ENCODE peak calls at places on chromosomes 6 and 20, in seven cellular contexts. Z is T-helper 17 cell, G is spleen, R is germinal center, Y is pancreas, A is hippocampal formation, D is SK-N-DZ. J is an unnamed sample.

GRCh38 chr6:4084444-4085328 is 5.7 kb upstream of the FAM217A start:
- DNase-seq in Z (no peak), D (no peak), A (no peak), R (no peak), G (no peak), Y (peak), J (no peak)

GRCh38 chr6:41836022-41836659 is 48.6 kb downstream of the TOMM6 start:
- DNase-seq in Z (no peak), R (no peak), Y (no peak), G (no peak), D (no peak), A (no peak), J (no peak)

GRCh38 chr20:34980543-34981213 is 25.0 kb downstream of the MYH7B start:
- DNase-seq in A (no peak), G (no peak), D (peak), Z (no peak), R (no peak), Y (peak), J (peak)

GRCh38 chr6:168600381-168600780 is 159.4 kb downstream of the SMOC2 start:
- DNase-seq in R (no peak), G (no peak), A (no peak), Z (no peak), D (no peak), Y (no peak), J (no peak)

GRCh38 chr6:94478178-94479140 is 1059.1 kb upstream of the EPHA7 start:
- DNase-seq in A (no peak), R (no peak), D (peak), Y (no peak), Z (no peak), G (no peak), J (no peak)

GRCh38 chr6:96505363-96505762 is 16.2 kb upstream of the UFL1 start:
- DNase-seq in Z (no peak), D (no peak), Y (no peak), A (no peak), G (no peak), R (no peak), J (no peak)

GRCh38 chr6:160137989-160138835 is 16.6 kb downstream of the SLC22A1 start:
- DNase-seq in R (peak), Y (peak), D (peak), G (no peak), Z (peak), A (peak), J (no peak)

GRCh38 chr6:132300323-132300949 is 100.8 kb downstream of the MOXD1 start:
- DNase-seq in R (peak), Y (peak), A (peak), Z (no peak), G (no peak), D (peak), J (no peak)

GRCh38 chr6:33897193-33897479 is 93.3 kb upstream of the MLN start:
- DNase-seq in G (no peak), D (no peak), A (no peak), Y (no peak), R (no peak), Z (no peak), J (no peak)

GRCh38 chr6:26235240-26235730 is 129.7 kb upstream of the BTN3A2 start:
- DNase-seq in Y (no peak), G (no peak), A (no peak), Z (no peak), R (no peak), D (no peak), J (no peak)

GRCh38 chr6:143822584-143823024 is 20.5 kb upstream of the LTV1 start:
- DNase-seq in Y (no peak), A (no peak), D (no peak), G (no peak), Z (no peak), R (no peak), J (no peak)

GRCh38 chr6:40509163-40509562 is 78.0 kb downstream of the LRFN2 start:
- DNase-seq in R (no peak), A (no peak), G (no peak), Y (no peak), D (no peak), Z (no peak), J (no peak)

GRCh38 chr6:2633763-2634150 is 117.0 kb downstream of the MYLK4 start:
- DNase-seq in R (no peak), G (no peak), Z (no peak), Y (no peak), A (no peak), D (no peak), J (no peak)

GRCh38 chr6:36387440-36388303 is at the start of gene ETV7:
- DNase-seq in Z (no peak), G (peak), A (no peak), D (no peak), R (peak), Y (peak), J (no peak)

GRCh38 chr6:82017316-82017715 is 230.2 kb downstream of the IBTK start:
- DNase-seq in G (no peak), R (no peak), A (no peak), Y (no peak), D (no peak), Z (no peak), J (peak)

GRCh38 chr6:6834356-6835342 is 246.1 kb downstream of the LY86 start:
- DNase-seq in R (no peak), A (no peak), D (no peak), G (no peak), Y (no peak), Z (no peak), J (no peak)

GRCh38 chr20:22862645-22863230 is 172.4 kb upstream of the SSTR4 start:
- DNase-seq in R (no peak), D (no peak), Y (no peak), Z (no peak), A (no peak), G (no peak), J (no peak)

GRCh38 chr20:35636095-35636494 is 20.5 kb downstream of the SPAG4 start:
- DNase-seq in A (no peak), R (no peak), G (no peak), Z (no peak), Y (no peak), D (no peak), J (no peak)

GRCh38 chr20:50379049-50379990 is 130.9 kb upstream of the PTPN1 start:
- DNase-seq in Y (peak), G (peak), R (no peak), A (no peak), Z (no peak), D (no peak), J (peak)

GRCh38 chr6:113924199-113924791 is 46.7 kb downstream of the HDAC2 start:
- DNase-seq in Y (no peak), Z (no peak), R (no peak), G (no peak), D (no peak), A (no peak), J (no peak)

GRCh38 chr20:20492521-20493334 is 124.8 kb downstream of the INSM1 start:
- DNase-seq in R (no peak), D (peak), A (peak), G (no peak), Z (no peak), Y (no peak), J (no peak)

GRCh38 chr6:130473886-130474285 is 108.1 kb downstream of the TMEM200A start:
- DNase-seq in R (no peak), Z (no peak), Y (no peak), G (no peak), A (no peak), D (no peak), J (no peak)

GRCh38 chr6:9136141-9136865 is 701.0 kb upstream of the SLC35B3 start:
- DNase-seq in A (no peak), R (no peak), Z (no peak), G (no peak), Y (no peak), D (no peak), J (no peak)

GRCh38 chr6:169210611-169211010 is 43.0 kb downstream of the THBS2 start:
- DNase-seq in A (no peak), Z (no peak), G (no peak), Y (no peak), R (no peak), D (no peak), J (no peak)

GRCh38 chr20:35215066-35215956 is 11.2 kb upstream of the MMP24 start:
- DNase-seq in A (no peak), Y (no peak), D (no peak), R (no peak), Z (no peak), G (no peak), J (no peak)

GRCh38 chr20:60009826-60010616 is 51.8 kb downstream of the CDH26 start:
- DNase-seq in Y (no peak), D (no peak), A (no peak), R (no peak), G (no peak), Z (no peak), J (no peak)

J was measured in psoas muscle.